ENCODE peak calls at places on chromosome X, in four cellular contexts. K, P, M and Y are unnamed samples. For H3K9me3 and H3K4me1, the result is how much of the 10 kb centered on the place peaks cover.

GRCh38 chrX:129665916-129666644 is 11.3 kb upstream of the APLN start:
- DNase-seq in K (no peak), P (peak), M (no peak), Y (no peak)

GRCh38 chrX:29434939-29435338 is 780.4 kb upstream of the MAGEB2 start:
- DNase-seq in K (no peak), P (no peak), M (no peak), Y (no peak)

GRCh38 chrX:3136161-3136961 is 95.1 kb downstream of the ARSF start:
- DNase-seq in K (no peak), P (peak), M (no peak), Y (no peak)

GRCh38 chrX:118523920-118524319 is 28.3 kb downstream of the DOCK11 start:
- DNase-seq in K (no peak), P (no peak), M (no peak), Y (no peak)

GRCh38 chrX:18887177-18887820 is 96.6 kb downstream of the PHKA2 start:
- DNase-seq in K (peak), P (no peak), M (no peak), Y (no peak)

GRCh38 chrX:150936556-150936955 is 38.1 kb upstream of the CD99L2 start:
- DNase-seq in K (no peak), P (no peak), M (no peak), Y (no peak)

GRCh38 chrX:49291615-49292337 is 11.7 kb upstream of the GAGE10 start:
- DNase-seq in K (peak), P (peak), M (peak), Y (peak)

GRCh38 chrX:119605739-119606507 is at the start of gene NKRF:
- DNase-seq in K (peak), P (peak), M (peak), Y (peak)

GRCh38 chrX:137569470-137569891 is 3.6 kb downstream of the ZIC3 start:
- DNase-seq in K (no peak), P (no peak), M (no peak), Y (no peak)

DNA sequence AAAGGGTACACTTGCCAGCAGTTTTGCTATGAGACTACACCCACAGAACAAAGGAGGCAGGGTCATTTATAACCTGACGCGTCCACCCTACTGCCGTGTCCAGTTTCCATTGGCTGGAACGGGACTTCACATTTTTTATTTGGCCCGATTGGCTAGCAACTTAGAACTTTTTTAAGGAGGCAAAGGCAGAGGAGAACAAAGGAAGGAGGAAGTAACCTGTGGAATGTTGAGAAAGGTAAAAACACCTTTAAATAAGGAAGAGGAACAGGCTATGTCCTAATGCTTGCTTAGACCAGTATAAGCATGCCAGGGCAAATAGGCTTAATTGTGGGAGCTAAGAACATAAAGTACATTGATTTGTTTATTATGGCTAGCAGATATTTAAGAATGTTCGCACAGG is 18.7 kb downstream of the KDM6A start:
- DNase-seq in K (no peak), P (no peak), M (no peak), Y (no peak)
- H3K9me3 ChIP-seq in K (under half), P (under half), M (under half), Y (under half)

DNA sequence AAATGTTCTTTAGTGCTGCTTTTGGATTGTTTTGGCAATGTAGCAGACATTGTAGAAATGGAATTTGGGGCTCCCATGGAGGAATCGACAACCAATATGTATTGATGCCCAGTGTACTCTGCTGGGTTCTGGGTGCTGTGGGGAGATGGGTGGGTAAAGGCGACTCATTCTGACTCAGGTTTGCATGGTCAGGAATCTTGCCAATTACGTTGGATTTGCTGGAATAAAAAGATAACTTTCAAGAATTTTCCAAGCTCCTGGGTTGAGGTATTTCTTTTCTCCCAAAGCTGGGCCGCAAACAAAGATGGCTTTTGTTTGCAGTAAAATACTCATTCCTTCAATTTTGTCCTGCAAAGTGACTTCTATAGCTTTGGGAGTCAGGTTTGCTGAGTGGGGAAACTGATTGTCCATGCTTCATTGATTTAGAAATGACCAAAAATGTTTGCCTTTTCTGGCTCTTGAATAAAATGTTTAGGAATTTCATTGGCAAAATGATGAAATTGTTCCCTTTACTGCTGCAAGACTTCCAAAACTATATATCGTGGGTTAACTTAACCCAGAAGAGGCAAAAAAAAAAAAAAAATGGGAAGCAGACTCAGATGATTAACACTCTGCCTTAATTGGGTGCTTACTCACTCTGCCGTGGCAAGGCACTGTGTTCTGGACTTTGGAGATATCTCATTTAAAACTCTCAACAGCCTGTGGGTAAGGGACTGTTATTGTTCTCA is 57.0 kb downstream of the RTL9 start:
- DNase-seq in K (no peak), P (no peak), M (no peak), Y (no peak)
- H3K4me1 ChIP-seq in K (under half), P (under half), M (under half), Y (under half)

GRCh38 chrX:6026484-6026883 is 202.2 kb downstream of the NLGN4X start:
- DNase-seq in K (peak), P (no peak), M (no peak), Y (no peak)
- H2AFZ ChIP-seq in K (no peak), P (no peak), M (no peak), Y (no peak)

GRCh38 chrX:9390693-9391368 is 74.0 kb upstream of the TBL1X start:
- DNase-seq in K (no peak), P (no peak), M (no peak), Y (no peak)

GRCh38 chrX:9393571-9393970 is 71.3 kb upstream of the TBL1X start:
- DNase-seq in K (no peak), P (no peak), M (no peak), Y (no peak)

GRCh38 chrX:9390121-9390520 is 74.7 kb upstream of the TBL1X start:
- DNase-seq in K (no peak), P (no peak), M (no peak), Y (no peak)

GRCh38 chrX:9394212-9394611 is 70.6 kb upstream of the TBL1X start:
- DNase-seq in K (no peak), P (no peak), M (no peak), Y (no peak)

DNA sequence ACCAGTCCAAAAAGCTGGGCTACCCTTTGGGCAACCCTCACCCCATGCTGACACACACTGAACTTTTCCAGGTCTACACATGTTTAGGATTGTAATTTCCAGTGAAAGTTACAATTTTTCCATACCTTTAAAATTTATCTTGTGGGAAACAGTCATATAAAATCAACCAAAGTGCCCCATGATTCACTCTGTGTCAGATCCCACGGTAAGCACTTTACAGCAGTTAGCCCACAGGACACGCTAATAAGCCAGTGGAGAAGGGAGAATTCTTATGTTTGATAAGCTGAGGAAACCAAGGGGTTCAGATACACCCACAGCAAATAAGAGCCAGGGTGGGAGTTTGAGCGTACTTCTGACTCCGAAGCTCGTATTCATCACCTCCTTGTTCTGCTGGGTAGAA is 72.4 kb upstream of the TBL1X start:
- DNase-seq in K (peak), P (no peak), M (no peak), Y (no peak)
- H3K9me3 ChIP-seq in K (under half), P (under half), M (under half), Y (under half)

DNA sequence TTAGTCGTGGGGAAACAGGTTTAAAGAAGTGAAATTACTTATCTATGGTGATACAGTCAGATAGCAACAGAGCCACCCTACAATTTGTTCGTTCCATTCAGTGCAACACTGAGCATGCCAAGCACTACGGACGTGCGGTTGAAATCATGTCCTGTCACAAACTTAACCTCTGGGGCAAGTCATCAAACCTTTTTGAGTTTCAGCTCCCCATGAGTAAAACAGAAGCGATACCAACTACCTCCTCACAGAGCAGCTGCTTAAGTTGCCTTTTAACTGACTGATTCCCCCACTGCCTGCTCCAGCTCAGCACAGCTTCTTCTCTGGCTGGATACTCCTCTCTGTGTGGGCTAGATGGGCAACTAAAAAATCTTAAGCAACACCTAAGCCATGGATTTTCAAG is 36.0 kb downstream of the LHFPL1 start:
- DNase-seq in K (no peak), P (no peak), M (no peak), Y (no peak)
- H3K4me1 ChIP-seq in K (under half), P (under half), M (under half), Y (under half)

GRCh38 chrX:134661295-134661694 is 3.0 kb upstream of the PLAC1 start:
- DNase-seq in K (no peak), P (no peak), M (no peak), Y (no peak)
- H2AFZ ChIP-seq in K (no peak), P (no peak), M (no peak), Y (no peak)

GRCh38 chrX:132875705-132876508 is 82.5 kb downstream of the HS6ST2 start:
- DNase-seq in K (no peak), P (peak), M (no peak), Y (no peak)

GRCh38 chrX:132876509-132876837 is 82.0 kb downstream of the HS6ST2 start:
- DNase-seq in K (no peak), P (peak), M (no peak), Y (no peak)

GRCh38 chrX:132877954-132878536 is 80.4 kb downstream of the HS6ST2 start:
- DNase-seq in K (no peak), P (peak), M (no peak), Y (no peak)

DNA sequence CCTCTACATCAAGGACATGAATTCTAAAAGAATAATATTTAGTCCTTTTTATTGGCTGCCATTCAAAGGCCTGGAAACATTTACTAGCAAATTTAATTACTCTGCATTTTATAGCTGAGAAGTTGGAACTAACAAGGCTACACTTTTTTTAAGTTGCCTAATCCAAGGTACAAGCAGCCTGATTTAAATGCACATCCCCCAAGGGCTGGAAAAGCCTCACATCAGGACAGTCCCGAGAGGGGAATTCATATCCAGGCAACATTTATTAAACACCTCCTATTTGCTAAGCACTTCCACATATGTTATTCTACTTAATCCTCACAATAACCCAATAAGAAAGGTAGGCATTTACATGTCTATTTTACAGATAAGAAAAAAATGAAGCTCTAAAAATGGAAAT is 81.5 kb downstream of the HS6ST2 start:
- DNase-seq in K (no peak), P (no peak), M (no peak), Y (no peak)
- H3K9me3 ChIP-seq in K (under half), P (under half), M (under half), Y (under half)

GRCh38 chrX:103215768-103216085 is 819 bp downstream of the BEX4 start:
- DNase-seq in K (no peak), P (no peak), M (no peak), Y (no peak)
- H3K4me1 ChIP-seq in K (under half), P (under half), M (under half), Y (under half)

DNA sequence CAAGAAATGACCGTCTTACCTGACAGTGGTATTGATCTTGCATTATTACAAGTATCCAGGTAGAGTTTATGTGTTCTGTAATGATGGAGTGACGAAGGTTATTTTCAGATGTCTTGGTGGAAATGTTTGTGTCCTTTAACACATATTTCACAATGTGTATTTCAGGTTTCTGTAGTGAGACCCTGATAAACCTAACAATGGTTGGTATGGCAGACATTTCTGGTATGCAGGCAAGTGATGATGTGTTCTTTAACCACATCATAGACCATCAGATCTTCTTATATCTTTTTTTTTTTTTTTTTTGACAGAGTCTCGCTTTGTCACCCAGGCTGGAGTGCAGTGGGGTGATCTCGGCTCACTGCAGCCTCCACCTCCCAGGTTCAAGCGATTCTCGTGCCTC is 14.6 kb upstream of the ATXN3L start:
- DNase-seq in K (no peak), P (no peak), M (no peak), Y (no peak)
- H2AFZ ChIP-seq in K (no peak), P (no peak), M (no peak), Y (no peak)

GRCh38 chrX:1300449-1300848 is 31.8 kb downstream of the CSF2RA start:
- DNase-seq in K (no peak), P (peak), M (no peak), Y (no peak)

GRCh38 chrX:1294301-1295067 is 25.9 kb downstream of the CSF2RA start:
- DNase-seq in K (no peak), P (no peak), M (no peak), Y (no peak)

GRCh38 chrX:1291110-1291740 is 22.6 kb downstream of the CSF2RA start:
- DNase-seq in K (no peak), P (no peak), M (no peak), Y (no peak)

GRCh38 chrX:1292581-1293310 is 24.1 kb downstream of the CSF2RA start:
- DNase-seq in K (no peak), P (no peak), M (no peak), Y (no peak)

DNA sequence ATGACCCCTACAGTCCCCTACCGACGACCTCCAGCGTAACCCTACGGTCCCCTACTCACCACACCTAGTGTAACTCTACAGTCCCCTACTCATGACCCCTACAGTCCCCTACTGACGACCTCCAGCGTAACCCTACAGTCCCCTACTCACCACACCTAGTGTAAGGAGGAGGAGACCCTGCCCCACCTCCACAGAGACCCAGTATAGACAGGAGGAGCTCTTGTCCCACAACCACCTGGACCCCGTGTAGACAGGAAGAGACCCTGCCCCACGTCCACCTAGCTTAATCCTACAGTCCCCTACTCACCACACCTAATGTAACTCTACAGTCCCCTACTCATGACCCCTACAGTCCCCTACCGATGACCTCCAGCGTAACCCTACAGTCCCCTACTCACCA is 26.9 kb downstream of the CSF2RA start:
- DNase-seq in K (no peak), P (no peak), M (no peak), Y (no peak)
- H3K9me3 ChIP-seq in K (under half), P (under half), M (under half), Y (under half)